ENCODE peak calls at places on chromosomes 6 and 20, in six cellular contexts. N is neuronal stem cell, M is GM23248, V is fibroblast of lung, J is RWPE1, X is GM23338. H is an unnamed sample.

GRCh38 chr6:4936681-4937041 is 67.2 kb downstream of the RPP40 start:
- DNase-seq in X (peak; percentile 57), V (peak; percentile 83), N (no peak), J (peak; percentile 37), M (peak; percentile 62), H (peak; percentile 53)

GRCh38 chr20:63700199-63701050 is 4.0 kb downstream of the TNFRSF6B start:
- DNase-seq in J (no peak), M (no peak), V (no peak), X (no peak), N (no peak), H (peak; percentile 31)

GRCh38 chr20:11882651-11883050 is 35.0 kb upstream of the BTBD3 start:
- DNase-seq in J (no peak), N (no peak), V (no peak), X (no peak), M (peak; percentile 10), H (no peak)

GRCh38 chr6:136551103-136551502 is 881 bp upstream of the MAP7 start:
- DNase-seq in J (no peak), N (no peak), M (no peak), V (no peak), X (no peak), H (peak; percentile 27)

GRCh38 chr6:52995913-52996685 is 1.0 kb upstream of the GSTA4 start:
- DNase-seq in M (peak; percentile 75), X (peak; percentile 54), N (peak; percentile 56), J (no peak), V (peak; percentile 90), H (peak; percentile 59)

GRCh38 chr20:4427936-4428581 is 293.6 kb upstream of the PRND start:
- DNase-seq in J (no peak), N (peak; percentile 57), V (no peak), X (peak; percentile 9), M (no peak), H (no peak)

GRCh38 chr6:79733388-79733787 is 102.3 kb downstream of the SH3BGRL2 start:
- DNase-seq in N (no peak), M (no peak), X (no peak), V (no peak), J (no peak), H (no peak)

GRCh38 chr6:151869787-151870186 is 62.3 kb downstream of the ESR1 start:
- DNase-seq in N (no peak), M (peak; percentile 44), J (no peak), X (no peak), V (no peak), H (no peak)

GRCh38 chr6:89050155-89050554 is 30.4 kb upstream of the PNRC1 start:
- DNase-seq in V (peak; percentile 91), X (no peak), J (no peak), M (peak; percentile 86), N (no peak), H (no peak)

GRCh38 chr20:49187330-49188100 is 619 bp downstream of the STAU1 start:
- DNase-seq in N (peak; percentile 17), M (peak; percentile 63), X (peak; percentile 58), V (no peak), J (peak; percentile 50), H (peak; percentile 32)

GRCh38 chr6:1787894-1788293 is 178.2 kb downstream of the FOXC1 start:
- DNase-seq in J (peak; percentile 53), M (peak; percentile 88), X (no peak), V (peak; percentile 40), N (no peak), H (peak; percentile 80)

GRCh38 chr6:26025047-26025893 is 62.0 kb upstream of the HFE start:
- DNase-seq in J (no peak), M (peak; percentile 81), N (no peak), V (peak; percentile 82), X (no peak), H (no peak)

GRCh38 chr20:44640522-44640921 is 11.0 kb downstream of the ADA start:
- DNase-seq in J (no peak), V (no peak), X (no peak), N (no peak), M (no peak), H (no peak)
- H3K27ac ChIP-seq in J (peak overlapping the region; percentile 93), V (no peak overlapping the region), X (no peak overlapping the region), N (no peak overlapping the region), M (no peak overlapping the region), H (no peak overlapping the region)

DNA sequence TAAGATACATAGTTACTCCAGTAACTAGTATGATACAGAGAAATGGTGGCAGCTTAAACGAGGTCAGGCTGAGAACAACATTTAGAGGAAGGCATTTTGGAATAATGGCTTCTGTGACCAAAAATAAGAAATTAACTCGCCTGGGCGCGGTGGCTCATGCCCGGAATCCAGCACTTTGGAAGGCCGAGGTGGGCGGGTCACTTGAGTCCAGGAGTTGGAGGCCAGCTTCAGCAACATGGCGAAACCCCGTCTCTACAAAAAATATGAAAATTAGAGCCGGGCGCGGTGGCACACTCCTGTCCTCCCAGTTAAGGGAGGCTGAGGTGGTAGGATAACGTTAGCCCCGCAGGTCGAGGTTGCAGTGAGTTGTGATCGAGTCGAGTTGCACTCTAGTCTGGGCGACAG is 1.8 kb downstream of the IGF2R start:
- DNase-seq in X (no peak), V (no peak), J (no peak), M (no peak), N (no peak), H (no peak)
- H3K27ac ChIP-seq in X (no peak overlapping the region), V (peak overlapping the region; percentile 90), J (peak overlapping the region; percentile 14), M (no peak overlapping the region), N (no peak overlapping the region), H (peak overlapping the region; percentile 91)

DNA sequence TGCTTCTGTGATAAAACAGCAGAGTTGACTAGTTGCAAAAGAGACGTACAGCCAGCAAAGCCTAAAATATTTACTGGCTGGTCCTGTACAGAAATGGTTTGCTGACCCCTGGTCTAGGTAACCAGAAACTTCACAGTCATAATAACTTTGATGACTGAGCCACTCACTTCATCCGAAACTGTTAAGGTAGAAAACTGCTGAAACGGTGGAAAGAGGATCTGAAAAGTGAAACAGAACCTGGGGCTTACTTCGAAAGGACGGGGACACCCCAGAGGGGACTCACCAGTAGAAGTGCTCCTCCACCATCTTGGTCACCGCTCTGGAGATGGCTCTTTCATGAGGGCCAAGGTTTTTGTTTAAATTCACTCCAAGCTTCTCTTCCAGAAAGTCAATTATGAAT is 16.4 kb downstream of the FAXC start:
- DNase-seq in N (no peak), X (no peak), M (no peak), J (no peak), V (no peak), H (no peak)
- H3K27ac ChIP-seq in N (no peak overlapping the region), X (no peak overlapping the region), M (no peak overlapping the region), J (no peak overlapping the region), V (no peak overlapping the region), H (no peak overlapping the region)

GRCh38 chr6:72822691-72823090 is 200.8 kb downstream of the KCNQ5 start:
- DNase-seq in X (peak; percentile 65), J (no peak), V (no peak), N (no peak), M (no peak), H (no peak)
- H3K27ac ChIP-seq in X (no peak overlapping the region), J (no peak overlapping the region), V (no peak overlapping the region), N (no peak overlapping the region), M (no peak overlapping the region), H (no peak overlapping the region)

DNA sequence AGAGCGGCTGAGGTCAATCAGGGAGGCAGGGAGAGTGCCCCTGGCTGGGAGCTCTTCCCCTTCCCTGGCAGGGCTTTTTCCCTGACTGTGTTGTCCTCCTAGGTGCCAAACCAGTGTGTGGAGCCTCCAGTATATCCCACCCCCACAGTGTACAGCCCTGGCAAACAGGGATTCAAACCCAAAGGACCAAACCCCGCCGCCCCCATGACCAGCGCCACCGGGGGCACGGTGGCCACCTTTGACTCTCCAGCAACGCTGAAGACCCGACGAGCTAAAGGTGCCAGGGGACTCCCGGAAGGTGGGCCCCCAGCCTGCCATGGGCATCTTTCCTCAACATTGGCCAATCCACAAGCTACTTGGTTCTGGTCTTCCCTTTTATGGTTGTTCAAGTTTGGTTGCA is 25.2 kb downstream of the ZNF341 start:
- DNase-seq in M (no peak), N (no peak), J (no peak), X (no peak), V (no peak), H (no peak)
- H3K27ac ChIP-seq in M (no peak overlapping the region), N (no peak overlapping the region), J (no peak overlapping the region), X (no peak overlapping the region), V (no peak overlapping the region), H (no peak overlapping the region)

GRCh38 chr6:149852180-149852579 is 12.0 kb downstream of the LRP11 start:
- DNase-seq in N (no peak), J (no peak), V (no peak), X (no peak), M (peak; percentile 37), H (no peak)
- H3K27ac ChIP-seq in N (no peak overlapping the region), J (peak overlapping the region; percentile 59), V (peak overlapping the region; percentile 14), X (no peak overlapping the region), M (peak overlapping the region; percentile 47), H (no peak overlapping the region)

GRCh38 chr20:33647603-33648395 is 14.3 kb upstream of the C20orf144 start:
- DNase-seq in V (peak; percentile 86), N (no peak), J (no peak), M (peak; percentile 72), X (no peak), H (no peak)

GRCh38 chr20:33648396-33649004 is 13.6 kb upstream of the C20orf144 start:
- DNase-seq in V (no peak), X (no peak), J (peak; percentile 41), M (peak; percentile 58), N (no peak), H (no peak)

GRCh38 chr20:33650111-33650752 is 11.9 kb upstream of the C20orf144 start:
- DNase-seq in V (no peak), J (no peak), X (no peak), M (peak; percentile 22), N (no peak), H (no peak)

GRCh38 chr20:33650753-33651561 is 11.2 kb upstream of the C20orf144 start:
- DNase-seq in M (no peak), N (no peak), X (no peak), J (peak; percentile 78), V (no peak), H (no peak)

GRCh38 chr20:33649201-33649631 is 12.9 kb upstream of the C20orf144 start:
- DNase-seq in J (no peak), X (no peak), N (no peak), V (peak; percentile 66), M (peak; percentile 54), H (peak; percentile 25)
- H3K27ac ChIP-seq in J (peak overlapping the region; percentile 4), X (no peak overlapping the region), N (no peak overlapping the region), V (no peak overlapping the region), M (no peak overlapping the region), H (no peak overlapping the region)

GRCh38 chr6:45438849-45439406 is 61.2 kb upstream of the SUPT3H start:
- DNase-seq in J (no peak), M (peak; percentile 87), V (peak; percentile 88), X (no peak), N (no peak), H (no peak)
- H3K27ac ChIP-seq in J (no peak overlapping the region), M (peak overlapping the region; percentile 92), V (peak overlapping the region; percentile 78), X (no peak overlapping the region), N (no peak overlapping the region), H (no peak overlapping the region)

GRCh38 chr6:3088853-3089445 is 20.7 kb downstream of the RIPK1 start:
- DNase-seq in J (no peak), N (no peak), X (no peak), V (peak; percentile 33), M (peak; percentile 44), H (no peak)
- H3K27ac ChIP-seq in J (peak overlapping the region; percentile 80), N (no peak overlapping the region), X (no peak overlapping the region), V (no peak overlapping the region), M (peak overlapping the region; percentile 74), H (peak overlapping the region; percentile 30)

GRCh38 chr6:110816677-110817076 is 1.4 kb upstream of the CDK19 start:
- DNase-seq in J (no peak), X (peak; percentile 10), N (no peak), M (no peak), V (no peak), H (no peak)
- H3K27ac ChIP-seq in J (peak overlapping the region; percentile 95), X (peak overlapping the region; percentile 83), N (no peak overlapping the region), M (peak overlapping the region; percentile 96), V (peak overlapping the region; percentile 99), H (no peak overlapping the region)